ENCODE peak calls at places on chromosomes 11 and 22, in four cellular contexts. G is breast epithelium, B is A549, N is GM23338. Y is an unnamed sample.

GRCh38 chr11:2562181-2562581 is 117.4 kb downstream of the KCNQ1 start:
- DNase-seq in G (no peak), B (no peak), N (no peak), Y (no peak)

GRCh38 chr22:39727541-39727940 is 157.0 kb downstream of the CACNA1I start:
- DNase-seq in G (no peak), B (peak; percentile 16), N (no peak), Y (peak; percentile 31)

GRCh38 chr11:46675288-46675851 is 25.0 kb downstream of the ARHGAP1 start:
- DNase-seq in G (peak; percentile 70), B (peak; percentile 52), N (no peak), Y (peak; percentile 77)

GRCh38 chr11:33116535-33116934 is 44.7 kb downstream of the CSTF3 start:
- DNase-seq in G (no peak), B (peak; percentile 10), N (no peak), Y (no peak)

GRCh38 chr11:80031014-80031565 is 590.3 kb upstream of the TENM4 start:
- DNase-seq in G (no peak), B (no peak), N (no peak), Y (no peak)

GRCh38 chr11:131421066-131421855 is 50.8 kb downstream of the NTM start:
- DNase-seq in G (no peak), B (no peak), N (no peak), Y (no peak)

GRCh38 chr11:112017538-112017937 is 7.7 kb upstream of the DLAT start:
- DNase-seq in G (no peak), B (no peak), N (no peak), Y (peak; percentile 41)

GRCh38 chr22:17121235-17122195 is at the start of gene TMEM121B:
- DNase-seq in G (peak; percentile 73), B (peak; percentile 14), N (peak; percentile 98), Y (peak; percentile 72)

GRCh38 chr11:130473795-130474377 is 25.4 kb downstream of the ADAMTS15 start:
- DNase-seq in G (no peak), B (no peak), N (no peak), Y (no peak)

GRCh38 chr22:27719535-27720227 is 81.9 kb downstream of the MN1 start:
- DNase-seq in G (no peak), B (peak; percentile 69), N (peak; percentile 29), Y (peak; percentile 81)

GRCh38 chr11:16853266-16853665 is 114.8 kb downstream of the C11orf58 start:
- DNase-seq in G (no peak), B (no peak), N (no peak), Y (no peak)

GRCh38 chr22:27616033-27616432 is 185.5 kb downstream of the MN1 start:
- DNase-seq in G (no peak), B (no peak), N (no peak), Y (no peak)

GRCh38 chr22:38866399-38867123 is 5.5 kb downstream of the CBX6 start:
- DNase-seq in G (no peak), B (no peak), N (peak; percentile 95), Y (no peak)

GRCh38 chr22:49517211-49517610 is 310.5 kb downstream of the BRD1 start:
- DNase-seq in G (peak; percentile 33), B (no peak), N (no peak), Y (no peak)
- H3K4me3 ChIP-seq in G (no peak overlapping the region), B (no peak overlapping the region), N (no peak overlapping the region), Y (no peak overlapping the region)

GRCh38 chr22:50249382-50250248 is 1.4 kb downstream of the HDAC10 start:
- DNase-seq in G (no peak), B (no peak), N (no peak), Y (no peak)
- H3K4me3 ChIP-seq in G (peak overlapping the region; percentile 74), B (no peak overlapping the region), N (peak overlapping the region; percentile 86), Y (peak overlapping the region; percentile 68)

GRCh38 chr11:12429155-12429554 is 51.8 kb downstream of the PARVA start:
- DNase-seq in G (no peak), B (no peak), N (no peak), Y (no peak)

GRCh38 chr11:12432507-12432906 is 55.1 kb downstream of the PARVA start:
- DNase-seq in G (no peak), B (no peak), N (no peak), Y (no peak)

GRCh38 chr11:12430351-12430750 is 53.0 kb downstream of the PARVA start:
- DNase-seq in G (no peak), B (no peak), N (no peak), Y (no peak)

GRCh38 chr11:12433571-12434061 is 56.2 kb downstream of the PARVA start:
- DNase-seq in G (no peak), B (no peak), N (no peak), Y (no peak)

DNA sequence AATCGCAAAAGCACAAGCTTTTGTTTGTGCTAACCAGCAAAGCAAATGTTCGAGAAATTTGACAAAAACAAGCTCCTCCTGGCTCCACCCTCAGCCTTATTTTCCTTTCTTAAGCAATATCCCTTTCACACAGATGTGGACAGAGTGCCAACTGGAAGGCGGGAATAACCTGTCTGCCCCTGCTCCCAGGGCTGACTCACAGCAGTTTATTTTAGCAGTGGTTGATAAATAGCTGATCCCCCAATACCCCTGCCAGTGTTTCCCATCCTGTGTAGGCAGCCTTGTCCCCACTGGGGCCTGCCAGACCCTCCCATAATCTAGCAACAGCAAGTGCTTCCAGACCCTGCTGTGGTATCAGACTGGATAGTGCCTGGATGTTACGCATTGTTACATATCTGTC is 53.5 kb downstream of the PARVA start:
- DNase-seq in G (no peak), B (peak; percentile 29), N (no peak), Y (peak; percentile 81)
- H3K4me3 ChIP-seq in G (peak overlapping the region; percentile 30), B (no peak overlapping the region), N (no peak overlapping the region), Y (no peak overlapping the region)

DNA sequence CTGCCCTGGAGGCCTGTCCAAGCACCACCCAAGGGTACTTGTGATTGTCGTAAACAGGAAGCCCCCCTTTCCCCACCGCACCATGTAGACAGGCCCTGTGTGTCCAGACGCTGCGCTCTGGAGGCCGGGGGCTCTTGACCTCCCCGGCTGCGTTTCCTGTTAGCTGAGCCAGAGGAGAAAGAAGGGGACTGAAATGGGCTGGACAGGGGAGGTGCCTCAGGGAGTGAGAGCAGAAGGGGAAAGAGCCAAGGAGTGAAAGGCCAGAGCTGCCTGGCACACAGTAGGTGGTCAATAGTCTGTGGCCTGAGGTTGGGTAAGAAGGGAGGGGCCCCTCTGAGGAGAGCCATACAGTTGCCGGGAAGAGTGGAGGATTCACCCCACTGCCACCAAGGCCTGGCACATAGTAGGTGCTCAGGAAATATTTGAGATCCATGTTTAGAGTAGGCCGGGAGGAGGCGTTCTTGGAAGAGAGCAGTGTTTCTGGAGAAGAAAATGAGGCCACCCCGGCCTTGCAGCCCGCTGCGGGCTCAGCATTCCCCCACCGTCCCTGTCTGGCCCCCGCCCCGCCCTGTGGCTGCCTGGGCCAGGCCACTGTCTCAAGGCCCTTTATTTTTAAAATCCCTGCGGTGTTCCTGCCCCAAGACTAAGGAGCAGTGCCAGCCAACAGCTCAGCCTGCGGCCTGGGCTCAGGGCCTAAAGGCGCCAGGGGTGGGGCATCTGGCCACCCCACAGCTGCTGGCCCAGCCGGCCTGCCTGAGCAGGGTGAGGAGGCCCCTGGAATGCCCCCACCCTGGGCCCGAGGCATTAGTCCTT is 13.6 kb upstream of the CDC42EP1 start:
- DNase-seq in G (no peak), B (no peak), N (peak; percentile 87), Y (peak; percentile 97)
- H3K4me3 ChIP-seq in G (peak overlapping the region; percentile 57), B (no peak overlapping the region), N (peak overlapping the region; percentile 68), Y (no peak overlapping the region)

DNA sequence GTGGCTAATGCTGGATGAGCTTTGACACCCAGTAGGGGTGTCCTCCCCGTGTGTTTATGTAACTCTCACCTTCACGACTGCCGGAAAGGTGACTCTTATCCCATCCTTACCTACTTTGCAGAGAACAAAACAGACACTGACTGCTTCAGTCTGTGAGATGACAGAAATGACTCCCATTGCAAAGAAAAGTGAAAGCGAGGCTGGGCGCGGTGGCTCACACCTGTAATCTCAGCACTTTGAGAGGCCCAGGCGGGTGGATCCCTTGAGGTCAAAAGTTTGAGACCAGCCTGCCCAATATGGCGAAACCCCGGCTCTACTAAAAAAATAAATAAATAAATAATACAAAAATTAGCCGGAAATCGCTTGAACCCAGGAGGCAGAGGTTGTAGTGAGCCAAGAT is 106.4 kb upstream of the ANO1 start:
- DNase-seq in G (no peak), B (no peak), N (no peak), Y (no peak)
- H3K4me3 ChIP-seq in G (no peak overlapping the region), B (no peak overlapping the region), N (no peak overlapping the region), Y (no peak overlapping the region)

GRCh38 chr11:6403539-6403938 is 13.3 kb downstream of the SMPD1 start:
- DNase-seq in G (no peak), B (no peak), N (no peak), Y (no peak)

GRCh38 chr11:6405039-6405667 is 13.7 kb downstream of the APBB1 start:
- DNase-seq in G (no peak), B (no peak), N (peak; percentile 97), Y (no peak)

GRCh38 chr11:6406370-6406769 is 12.5 kb downstream of the APBB1 start:
- DNase-seq in G (no peak), B (no peak), N (no peak), Y (no peak)

GRCh38 chr11:6405837-6406236 is 13.1 kb downstream of the APBB1 start:
- DNase-seq in G (no peak), B (no peak), N (no peak), Y (no peak)

DNA sequence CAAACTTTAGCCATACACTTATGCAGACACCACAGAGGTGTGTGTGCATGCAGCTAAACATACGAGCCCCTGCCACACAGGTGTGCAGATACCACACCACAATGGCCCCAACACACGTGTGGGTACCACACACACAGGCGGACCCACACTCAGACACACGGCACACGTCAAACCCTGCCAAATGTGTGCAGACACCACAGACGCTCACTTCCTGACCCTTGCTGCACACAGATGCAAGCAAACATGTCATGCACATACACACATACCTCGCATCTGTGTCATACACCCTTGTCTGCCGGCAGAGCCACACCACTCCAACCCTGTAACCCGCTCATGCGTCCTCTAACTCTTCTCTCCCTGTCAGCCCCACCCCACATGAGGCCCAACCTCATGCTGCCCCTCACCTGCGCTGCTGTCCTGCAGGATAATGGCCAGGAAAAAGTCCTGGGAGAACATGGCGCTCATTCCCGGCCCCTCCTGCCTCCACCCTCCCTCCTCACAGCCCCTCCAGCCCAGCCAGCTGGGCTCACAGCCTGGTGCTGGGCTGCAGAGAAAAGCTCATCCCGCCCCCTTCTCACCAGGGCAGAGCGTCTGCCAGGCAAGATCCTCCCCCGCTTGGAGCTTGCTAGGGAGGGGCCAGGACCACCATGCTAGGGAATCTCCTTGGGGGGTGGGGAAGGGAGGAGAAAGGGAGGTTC is 14.2 kb downstream of the SMPD1 start:
- DNase-seq in G (no peak), B (no peak), N (no peak), Y (no peak)
- H3K4me3 ChIP-seq in G (no peak overlapping the region), B (no peak overlapping the region), N (peak overlapping the region; percentile 35), Y (no peak overlapping the region)